ENCODE peak calls at places on chromosomes 1 and 21, in four cellular contexts. K, B, T and I are unnamed samples. For H3K4me1, the result is how much of the 10 kb centered on the place peaks cover.

GRCh38 chr1:172973424-172973823 is 77.3 kb downstream of the TNFSF18 start:
- ATAC-seq in T (no peak), K (peak), B (peak), I (no peak)

GRCh38 chr1:32998009-32998555 is 33.5 kb upstream of the RNF19B start:
- ATAC-seq in K (no peak), B (no peak), T (peak), I (no peak)

GRCh38 chr1:55536466-55536865 is 321.3 kb upstream of the USP24 start:
- ATAC-seq in T (no peak), K (no peak), B (no peak), I (no peak)

GRCh38 chr1:153734380-153735089 is 6.7 kb downstream of the INTS3 start:
- ATAC-seq in B (peak), K (no peak), T (peak), I (no peak)

GRCh38 chr1:25109527-25109926 is 122.8 kb downstream of the SYF2 start:
- ATAC-seq in K (no peak), B (no peak), T (no peak), I (no peak)

GRCh38 chr1:222081859-222082258 is 340.0 kb upstream of the DUSP10 start:
- ATAC-seq in B (no peak), K (no peak), T (no peak), I (no peak)

GRCh38 chr1:55775007-55775406 is 559.8 kb upstream of the USP24 start:
- ATAC-seq in K (no peak), B (no peak), T (no peak), I (no peak)

GRCh38 chr1:19086176-19086875 is 123.7 kb downstream of the UBR4 start:
- ATAC-seq in T (peak), K (no peak), B (peak), I (no peak)

GRCh38 chr1:221435510-221435909 is 306.4 kb downstream of the DUSP10 start:
- ATAC-seq in T (peak), K (peak), B (peak), I (peak)

GRCh38 chr1:77832889-77833288 is 53.4 kb downstream of the MIGA1 start:
- ATAC-seq in B (peak), T (peak), K (peak), I (peak)

GRCh38 chr1:64896546-64896945 is 69.8 kb downstream of the JAK1 start:
- ATAC-seq in K (no peak), T (no peak), B (no peak), I (no peak)

GRCh38 chr1:175174702-175175102 is 17.9 kb downstream of the KIAA0040 start:
- ATAC-seq in T (no peak), K (no peak), B (no peak), I (no peak)

GRCh38 chr1:202229376-202229775 is 35.8 kb downstream of the LGR6 start:
- ATAC-seq in B (no peak), T (no peak), K (no peak), I (no peak)

GRCh38 chr1:169326644-169327316 is 40.8 kb downstream of the NME7 start:
- ATAC-seq in T (no peak), K (peak), B (peak), I (no peak)

GRCh38 chr1:70247768-70248167 is 26.6 kb downstream of the SRSF11 start:
- ATAC-seq in B (no peak), K (no peak), T (no peak), I (no peak)

GRCh38 chr1:171807547-171807946 is 26.1 kb downstream of the METTL13 start:
- ATAC-seq in K (no peak), B (no peak), T (no peak), I (no peak)

GRCh38 chr1:184748767-184749166 is 5.9 kb downstream of the EDEM3 start:
- ATAC-seq in T (no peak), B (no peak), K (no peak), I (no peak)

GRCh38 chr1:223411309-223411708 is 18.1 kb downstream of the CCDC185 start:
- ATAC-seq in T (no peak), B (no peak), K (no peak), I (no peak)

GRCh38 chr1:38929476-38929875 is 12.2 kb downstream of the RHBDL2 start:
- ATAC-seq in K (no peak), B (peak), T (no peak), I (no peak)

GRCh38 chr1:192639607-192640368 is 3.8 kb downstream of the RGS13 start:
- ATAC-seq in K (no peak), B (peak), T (no peak), I (no peak)

GRCh38 chr1:245091818-245092637 is 62.8 kb upstream of the KIF26B start:
- ATAC-seq in K (peak), B (peak), T (peak), I (peak)

GRCh38 chr1:209537336-209538114 is 46.0 kb upstream of the CAMK1G start:
- ATAC-seq in B (no peak), T (no peak), K (no peak), I (no peak)

GRCh38 chr1:29777522-29777921 is 541.2 kb downstream of the PTPRU start:
- ATAC-seq in B (no peak), T (no peak), K (no peak), I (no peak)

GRCh38 chr1:229260297-229260696 is 10.6 kb upstream of the RAB4A start:
- ATAC-seq in T (no peak), B (no peak), K (no peak), I (no peak)

GRCh38 chr1:172393354-172393753 is 27.1 kb upstream of the C1orf105 start:
- ATAC-seq in K (no peak), B (peak), T (peak), I (no peak)

GRCh38 chr1:83499998-83500397 is 498.9 kb downstream of the TTLL7 start:
- ATAC-seq in B (no peak), K (no peak), T (no peak), I (no peak)

GRCh38 chr1:198318092-198318491 is 161.3 kb downstream of the NEK7 start:
- ATAC-seq in K (no peak), B (no peak), T (peak), I (no peak)

GRCh38 chr21:38758815-38759214 is 46.9 kb upstream of the ETS2 start:
- ATAC-seq in B (no peak), T (no peak), K (no peak), I (no peak)

GRCh38 chr21:38760017-38760761 is 45.5 kb upstream of the ETS2 start:
- ATAC-seq in B (no peak), T (no peak), K (peak), I (no peak)

GRCh38 chr21:38761531-38761930 is 44.2 kb upstream of the ETS2 start:
- ATAC-seq in K (no peak), T (no peak), B (no peak), I (no peak)

GRCh38 chr21:38759286-38759872 is 46.4 kb upstream of the ETS2 start:
- ATAC-seq in K (no peak), B (no peak), T (no peak), I (no peak)

DNA sequence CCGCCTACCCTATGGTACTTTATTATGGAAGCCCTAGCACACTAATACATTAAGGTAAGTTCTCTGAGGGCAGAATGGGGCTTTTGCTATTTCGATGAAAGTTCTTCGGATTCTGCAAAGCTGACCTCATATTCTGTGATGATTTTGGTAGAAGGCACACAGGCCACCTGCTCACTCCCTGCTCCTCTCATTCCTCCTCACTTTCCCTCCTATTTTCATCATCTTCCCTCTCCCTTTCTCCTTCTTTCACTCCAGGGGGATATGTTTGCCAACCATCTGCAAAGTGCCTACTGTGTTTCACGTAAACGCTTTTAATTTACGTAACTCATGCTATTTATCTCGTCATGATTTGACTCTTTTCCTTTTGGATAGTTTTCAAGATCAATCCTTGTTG is 45.0 kb upstream of the ETS2 start:
- ATAC-seq in B (no peak), K (no peak), T (no peak), I (no peak)
- TF ChIP-seq CTCF in B (no peak), K (no peak), T (no peak), I (no peak)

DNA sequence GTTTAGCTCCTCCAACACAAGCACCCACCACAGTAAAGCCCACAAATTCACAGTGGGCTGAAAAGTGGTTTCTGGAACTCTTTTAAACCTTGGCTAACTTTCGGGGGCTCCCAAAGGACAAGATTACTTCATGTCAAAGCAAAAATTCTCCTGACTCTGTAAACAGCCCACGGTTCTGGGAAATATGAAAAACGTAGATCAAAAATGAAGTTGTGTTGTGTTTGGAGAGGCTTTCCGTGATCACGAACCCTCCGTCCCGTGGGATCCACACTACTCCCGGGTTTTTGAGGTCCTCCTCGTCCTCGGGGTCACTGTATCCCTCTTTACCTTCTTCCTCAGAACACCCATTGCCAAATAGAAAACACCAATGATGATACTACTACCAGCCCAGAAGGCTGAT is 159.0 kb upstream of the RUNX1 start:
- ATAC-seq in K (no peak), T (no peak), B (peak), I (peak)
- H3K4me1 ChIP-seq in K (under half), T (under half), B (under half), I (under half)

DNA sequence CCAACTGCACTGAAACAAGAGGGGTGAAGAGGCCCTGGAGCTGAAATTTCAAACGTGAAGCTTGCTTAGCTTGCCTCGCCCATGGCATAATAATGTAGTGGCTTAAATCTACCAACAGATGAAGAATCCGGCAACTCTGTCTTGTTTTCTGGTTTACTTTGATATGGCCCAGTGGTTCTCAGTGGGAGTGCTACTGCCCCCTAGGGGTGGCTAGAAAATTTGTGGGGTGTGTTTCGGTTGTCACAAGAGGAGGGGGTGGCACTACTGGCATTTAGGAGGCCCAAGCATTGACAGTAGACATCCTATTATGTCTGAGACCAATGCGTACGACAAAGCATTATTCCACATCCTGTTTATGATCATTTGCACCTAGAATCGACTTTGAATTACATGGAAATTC is 51.9 kb upstream of the C8B start:
- ATAC-seq in B (no peak), K (peak), T (no peak), I (no peak)
- TF ChIP-seq CTCF in B (no peak), K (peak), T (no peak), I (no peak)

DNA sequence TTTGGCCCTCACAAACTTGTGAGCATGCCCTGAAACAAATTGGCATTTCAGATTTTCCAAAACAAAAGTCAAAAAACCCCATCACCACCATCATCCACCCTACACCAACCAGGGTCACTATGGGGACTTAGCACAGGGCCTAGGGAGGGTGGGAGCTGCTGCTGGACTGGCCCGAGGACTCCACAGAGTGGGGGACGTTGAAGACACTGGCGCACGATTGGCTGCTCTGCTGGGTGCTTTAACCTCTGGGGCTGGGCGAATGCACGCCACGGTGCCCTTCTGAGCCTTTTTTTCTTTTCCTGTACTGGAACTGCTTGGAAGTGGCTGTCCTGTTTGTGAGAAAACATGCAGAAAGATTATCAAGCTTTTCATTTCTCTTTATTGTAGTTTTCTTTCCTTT is 92.8 kb downstream of the CD247 start:
- ATAC-seq in B (no peak), T (no peak), K (no peak), I (no peak)
- H3K4me1 ChIP-seq in B (under half), T (under half), K (under half), I (under half)

GRCh38 chr1:52364235-52364839 is 1.7 kb downstream of the CC2D1B start:
- ATAC-seq in B (no peak), T (no peak), K (no peak), I (no peak)
- TF ChIP-seq CTCF in B (no peak), T (no peak), K (peak), I (no peak)

DNA sequence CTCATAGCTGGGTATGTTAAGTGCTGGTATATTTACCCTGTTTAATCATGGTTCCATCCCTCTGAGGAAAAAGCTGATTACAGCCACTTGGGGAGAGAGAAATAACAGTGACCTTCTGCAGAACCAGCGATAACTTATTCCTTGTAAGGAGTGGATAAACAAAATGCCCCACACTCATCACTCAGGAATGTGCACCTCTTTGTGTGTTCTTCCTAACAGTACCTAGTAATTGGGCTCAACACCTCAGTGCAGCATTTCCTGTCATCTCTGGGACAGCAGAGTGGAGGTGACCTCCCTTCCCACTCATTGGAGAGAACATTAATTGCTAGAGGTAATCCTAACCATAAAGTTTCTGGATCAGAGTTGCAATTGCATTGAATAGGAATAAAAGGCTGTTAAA is 112.5 kb upstream of the F3 start:
- ATAC-seq in K (no peak), T (peak), B (peak), I (no peak)
- H3K4me1 ChIP-seq in K (under half), T (under half), B (under half), I (under half)

GRCh38 chr1:26285366-26286063 is 5.6 kb downstream of the SH3BGRL3 start:
- ATAC-seq in K (peak), B (no peak), T (no peak), I (no peak)
- TF ChIP-seq CTCF in K (peak), B (peak), T (peak), I (no peak)

DNA sequence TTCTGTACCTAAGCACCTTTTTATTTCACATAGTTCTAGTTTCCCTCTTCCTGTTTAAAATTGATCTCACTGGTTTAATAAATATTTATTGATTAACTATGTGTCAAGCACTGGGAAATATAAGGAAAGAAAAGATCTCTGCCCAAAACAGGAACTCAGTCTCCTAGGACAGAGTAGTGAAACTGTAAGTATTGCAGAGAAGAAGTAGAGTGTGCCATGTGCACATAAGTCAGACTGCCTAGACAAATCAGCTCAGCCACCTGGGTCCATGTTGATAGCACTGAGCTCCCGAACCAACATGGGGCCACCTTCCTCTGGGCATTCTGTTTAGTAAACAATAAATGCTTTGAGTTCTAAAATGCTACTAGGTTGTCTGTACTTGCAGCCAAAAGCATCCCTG is 9.8 kb upstream of the SSX2IP start:
- ATAC-seq in K (peak), B (no peak), T (peak), I (no peak)
- H3K4me1 ChIP-seq in K (under half), B (under half), T (under half), I (under half)

DNA sequence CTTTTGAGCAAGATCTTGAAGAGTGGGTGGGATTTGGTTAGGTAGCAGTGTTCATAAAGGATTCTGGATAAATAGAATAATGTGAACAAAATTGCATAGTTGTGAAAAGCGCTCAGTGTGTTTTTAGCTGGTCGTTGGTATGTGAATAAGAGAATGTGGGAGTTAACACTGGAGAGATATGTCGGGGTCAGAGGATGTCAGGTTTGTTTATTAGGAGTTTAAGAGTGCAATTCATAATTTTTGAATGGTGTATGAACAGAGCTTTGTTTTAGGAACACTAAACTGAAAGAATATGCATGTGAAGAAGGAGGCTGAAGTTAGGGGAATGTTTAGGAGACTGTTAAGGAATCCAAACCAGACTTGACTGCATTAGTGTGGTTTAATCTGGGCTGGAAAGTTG is 9.4 kb downstream of the USP16 start:
- ATAC-seq in T (no peak), K (no peak), B (no peak), I (no peak)
- TF ChIP-seq CTCF in T (no peak), K (no peak), B (no peak), I (no peak)